ENCODE peak calls at places on chromosomes 13 and 19, in five cellular contexts. K is B cell, S is CD14-positive monocyte, R is fibroblast of pulmonary artery, M is heart right ventricle. F is an unnamed sample.

GRCh38 chr13:30846311-30846710 is 59.8 kb upstream of the MEDAG start:
- DNase-seq in S (peak), K (no peak), R (peak), M (no peak), F (no peak)

GRCh38 chr19:29467824-29468401 is 57.9 kb upstream of the VSTM2B start:
- DNase-seq in K (no peak), S (no peak), M (no peak), R (peak), F (no peak)

GRCh38 chr19:52689804-52690394 is 44.9 kb downstream of the ZNF611 start:
- DNase-seq in K (peak), M (peak), S (peak), R (no peak), F (no peak)

GRCh38 chr19:49809155-49809986 is 3.7 kb downstream of the FUZ start:
- DNase-seq in M (peak), K (peak), S (peak), R (no peak), F (peak)

GRCh38 chr13:99426426-99426825 is 74.8 kb upstream of the TM9SF2 start:
- DNase-seq in S (no peak), K (no peak), M (no peak), R (no peak), F (no peak)

GRCh38 chr13:28138756-28139470 is 568 bp downstream of the PAN3 start:
- DNase-seq in K (peak), M (peak), S (peak), R (peak), F (peak)

GRCh38 chr13:51818771-51819511 is 15.0 kb upstream of the DHRS12 start:
- DNase-seq in R (peak), K (no peak), S (no peak), M (no peak), F (no peak)

GRCh38 chr19:18771328-18772242 is 19.5 kb downstream of the COMP start:
- DNase-seq in S (no peak), K (no peak), M (no peak), R (no peak), F (no peak)

GRCh38 chr13:61128850-61129645 is 286.6 kb downstream of the PCDH20 start:
- DNase-seq in M (no peak), S (no peak), R (no peak), K (no peak), F (no peak)

GRCh38 chr13:100209857-100210580 is 121.1 kb downstream of the PCCA start:
- DNase-seq in K (no peak), R (peak), M (no peak), S (no peak), F (no peak)

GRCh38 chr13:102569488-102569887 is 27.3 kb upstream of the TPP2 start:
- DNase-seq in R (peak), K (no peak), M (no peak), S (no peak), F (no peak)

GRCh38 chr13:111541752-111542529 is 221.5 kb downstream of the TEX29 start:
- DNase-seq in S (no peak), M (no peak), K (no peak), R (no peak), F (no peak)

GRCh38 chr19:10654610-10655456 is 687 bp downstream of the ILF3 start:
- DNase-seq in K (peak), R (peak), M (peak), S (no peak), F (peak)

GRCh38 chr13:43584711-43585110 is 202.1 kb downstream of the ENOX1 start:
- DNase-seq in M (no peak), K (no peak), S (no peak), R (no peak), F (no peak)

GRCh38 chr19:33938821-33939220 is 142.2 kb downstream of the KCTD15 start:
- DNase-seq in K (no peak), S (no peak), M (no peak), R (no peak), F (no peak)

GRCh38 chr19:18529782-18530181 is 7.9 kb upstream of the ELL start:
- DNase-seq in K (no peak), S (no peak), M (no peak), R (no peak), F (no peak)

GRCh38 chr19:38706792-38707511 is 37.3 kb downstream of the CAPN12 start:
- DNase-seq in K (no peak), M (no peak), R (no peak), S (no peak), F (no peak)

GRCh38 chr13:80630685-80631121 is 289.8 kb upstream of the SPRY2 start:
- DNase-seq in K (no peak), M (no peak), S (no peak), R (peak), F (no peak)

GRCh38 chr19:2455481-2456300 is 1.1 kb downstream of the LMNB2 start:
- DNase-seq in K (peak), S (no peak), R (no peak), M (peak), F (peak)

GRCh38 chr19:19597809-19598306 is 20.6 kb downstream of the PBX4 start:
- DNase-seq in R (no peak), K (peak), M (no peak), S (no peak), F (peak)

GRCh38 chr13:98966019-98966418 is 11.8 kb downstream of the DOCK9 start:
- DNase-seq in K (no peak), S (no peak), R (no peak), M (no peak), F (no peak)

GRCh38 chr19:27774337-27774736 is 1438.6 kb downstream of the UQCRFS1 start:
- DNase-seq in M (no peak), S (no peak), R (no peak), K (peak), F (no peak)

GRCh38 chr19:50300814-50301606 is 28.2 kb downstream of the KCNC3 start:
- DNase-seq in M (no peak), R (peak), K (no peak), S (no peak), F (no peak)

GRCh38 chr13:70125693-70126092 is 17.4 kb upstream of the KLHL1 start:
- DNase-seq in R (no peak), S (no peak), M (no peak), K (no peak), F (no peak)

GRCh38 chr13:36362251-36362650 is 16.1 kb upstream of the SPART start:
- DNase-seq in R (peak), S (no peak), K (no peak), M (no peak), F (no peak)

GRCh38 chr13:70894258-70894657 is 786.0 kb upstream of the KLHL1 start:
- DNase-seq in S (no peak), K (no peak), R (no peak), M (no peak), F (no peak)

GRCh38 chr13:54536112-54536511 is 1507.5 kb downstream of the OLFM4 start:
- DNase-seq in R (no peak), S (no peak), M (no peak), K (no peak), F (no peak)

GRCh38 chr13:110662105-110662504 is 43.8 kb downstream of the CARS2 start:
- DNase-seq in S (no peak), R (no peak), M (no peak), K (no peak), F (no peak)

F was measured in central memory CD4-positive, alpha-beta T cell.